ENCODE peak calls at places on chromosomes 1 and 21, in five cellular contexts. J is astrocyte, Z is HepG2, K is fibroblast of lung, E is GM23248. O is an unnamed sample.

GRCh38 chr1:183278736-183279591 is 92.9 kb downstream of the LAMC2 start:
- DNase-seq in J (peak), Z (no peak), K (peak), E (peak), O (no peak)

GRCh38 chr1:201715801-201716741 is 112.9 kb upstream of the IPO9 start:
- DNase-seq in J (no peak), Z (no peak), K (no peak), E (peak), O (no peak)

GRCh38 chr1:85628791-85629531 is 48.4 kb downstream of the CCN1 start:
- DNase-seq in J (peak), Z (peak), K (peak), E (peak), O (no peak)

GRCh38 chr1:173420330-173420806 is 56.8 kb upstream of the PRDX6 start:
- DNase-seq in J (peak), Z (peak), K (peak), E (peak), O (peak)

GRCh38 chr1:238950786-238951185 is 435.6 kb upstream of the CHRM3 start:
- DNase-seq in J (no peak), Z (no peak), K (no peak), E (no peak), O (peak)

GRCh38 chr1:93155335-93155734 is 24.9 kb downstream of the TMED5 start:
- DNase-seq in J (no peak), Z (no peak), K (peak), E (peak), O (no peak)

GRCh38 chr1:105544475-105544874 is 1512.0 kb upstream of the PRMT6 start:
- DNase-seq in J (no peak), Z (no peak), K (peak), E (peak), O (no peak)

GRCh38 chr1:174160109-174160473 is 771 bp downstream of the RABGAP1L start:
- DNase-seq in J (no peak), Z (peak), K (peak), E (peak), O (peak)

GRCh38 chr21:15850645-15851044 is 120.9 kb downstream of the USP25 start:
- DNase-seq in J (peak), Z (peak), K (peak), E (peak), O (no peak)

GRCh38 chr1:6489799-6490180 is 1.7 kb downstream of the PLEKHG5 start:
- DNase-seq in J (peak), Z (peak), K (peak), E (peak), O (peak)

GRCh38 chr1:29259802-29260441 is 23.6 kb downstream of the PTPRU start:
- DNase-seq in J (no peak), Z (no peak), K (peak), E (peak), O (no peak)

GRCh38 chr1:203033917-203034316 is 7.6 kb downstream of the PPFIA4 start:
- DNase-seq in J (no peak), Z (no peak), K (no peak), E (no peak), O (no peak)

GRCh38 chr1:151144474-151145157 is 1.8 kb downstream of the SEMA6C start:
- DNase-seq in J (no peak), Z (no peak), K (peak), E (peak), O (no peak)

GRCh38 chr1:95093296-95093695 is 20.5 kb upstream of the ALG14 start:
- DNase-seq in J (no peak), Z (no peak), K (no peak), E (no peak), O (no peak)

GRCh38 chr1:25896266-25896665 is 10.0 kb downstream of the STMN1 start:
- DNase-seq in J (peak), Z (no peak), K (peak), E (peak), O (no peak)
- H3K9ac ChIP-seq in J (peak), Z (no peak), K (no peak), E (peak), O (no peak)

GRCh38 chr1:54706419-54706818 is 9.2 kb upstream of the TTC4 start:
- DNase-seq in J (no peak), Z (no peak), K (no peak), E (no peak), O (no peak)

GRCh38 chr1:54708385-54708784 is 7.3 kb upstream of the TTC4 start:
- DNase-seq in J (no peak), Z (no peak), K (no peak), E (peak), O (no peak)

GRCh38 chr1:54711536-54711935 is 4.1 kb upstream of the TTC4 start:
- DNase-seq in J (no peak), Z (no peak), K (no peak), E (no peak), O (no peak)

GRCh38 chr1:54710841-54711240 is 4.8 kb upstream of the TTC4 start:
- DNase-seq in J (no peak), Z (no peak), K (no peak), E (no peak), O (no peak)

DNA sequence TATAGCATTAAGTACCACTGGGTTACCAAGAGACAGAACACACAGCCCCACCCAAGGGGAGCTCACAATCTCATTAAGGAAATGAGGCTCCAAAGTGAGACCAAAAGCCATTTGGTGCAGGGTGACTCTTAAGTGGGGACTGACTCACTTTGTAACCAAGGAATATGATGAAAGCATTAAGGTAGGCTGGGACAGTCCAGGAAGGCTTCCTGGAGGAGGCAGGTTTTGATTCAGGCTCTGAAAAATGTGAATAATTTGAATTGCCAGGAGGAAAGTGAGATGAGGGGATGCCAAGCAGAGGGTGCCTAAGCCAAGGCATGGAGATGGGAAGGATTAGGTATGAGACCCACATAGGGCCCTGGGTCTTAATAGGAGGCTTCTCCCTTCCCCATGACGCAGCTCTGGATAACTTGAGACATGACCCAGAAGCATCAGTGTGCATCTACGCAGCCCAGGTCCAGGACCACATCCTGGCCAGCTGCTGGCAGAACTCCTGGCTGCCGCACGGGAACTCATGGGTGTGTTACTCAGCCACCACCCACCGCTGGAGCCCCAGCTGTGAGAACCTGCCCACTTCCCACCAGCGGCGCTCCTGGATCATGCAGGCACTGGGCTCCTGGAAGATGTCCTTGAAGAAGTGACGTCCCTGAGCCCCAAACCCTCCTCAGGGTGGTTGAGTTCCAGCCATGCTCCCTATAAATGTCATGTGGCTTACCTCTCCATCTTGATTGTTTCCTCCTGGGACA is 5.9 kb upstream of the TTC4 start:
- DNase-seq in J (no peak), Z (no peak), K (no peak), E (peak), O (no peak)
- TF ChIP-seq EZH2 in J (no peak), Z (no peak), K (no peak), E (no peak), O (no peak)

GRCh38 chr21:45860493-45861155 is 120.9 kb upstream of the COL6A1 start:
- DNase-seq in J (no peak), Z (no peak), K (no peak), E (no peak), O (no peak)

GRCh38 chr21:45859041-45859761 is 122.4 kb upstream of the COL6A1 start:
- DNase-seq in J (no peak), Z (peak), K (no peak), E (no peak), O (no peak)

GRCh38 chr21:45858180-45858579 is 123.4 kb upstream of the COL6A1 start:
- DNase-seq in J (no peak), Z (no peak), K (no peak), E (no peak), O (no peak)

GRCh38 chr21:45861156-45861870 is 120.3 kb upstream of the COL6A1 start:
- DNase-seq in J (no peak), Z (no peak), K (no peak), E (no peak), O (no peak)

DNA sequence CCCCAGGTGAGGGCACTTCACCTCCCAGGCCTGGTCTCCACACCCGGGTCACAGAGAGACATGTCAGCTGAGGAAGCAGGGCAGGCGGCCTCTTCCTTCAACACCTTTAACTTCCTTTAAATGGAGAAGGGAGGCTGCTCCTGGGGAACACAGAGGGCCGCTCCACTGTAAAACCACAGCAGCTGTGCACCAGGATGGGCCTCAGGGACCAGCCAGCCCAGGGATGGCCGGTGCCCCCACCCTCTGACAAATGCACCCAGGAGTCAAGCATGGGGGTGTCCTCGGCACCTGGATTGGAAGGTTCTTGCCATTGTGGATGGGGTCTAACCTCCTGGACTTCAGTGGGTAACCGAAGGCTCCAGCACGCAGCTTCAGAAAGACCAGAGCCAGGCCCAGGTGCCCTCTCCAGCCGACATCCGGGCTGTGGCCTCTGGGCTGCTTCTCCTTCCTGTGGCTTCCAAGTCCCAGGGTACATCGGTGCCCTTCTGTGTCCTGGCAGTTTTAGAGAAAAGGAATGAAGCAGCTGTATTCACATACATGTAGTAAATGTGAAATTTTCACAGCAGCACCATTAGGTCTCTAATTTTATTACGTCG is 121.7 kb upstream of the COL6A1 start:
- DNase-seq in J (no peak), Z (no peak), K (no peak), E (no peak), O (no peak)
- H3K9ac ChIP-seq in J (no peak), Z (no peak), K (no peak), E (no peak), O (no peak)

GRCh38 chr1:31769720-31770390 is 5.7 kb upstream of the ADGRB2 start:
- DNase-seq in J (no peak), Z (no peak), K (no peak), E (no peak), O (no peak)

GRCh38 chr1:31773861-31774260 is 9.7 kb upstream of the ADGRB2 start:
- DNase-seq in J (no peak), Z (no peak), K (no peak), E (no peak), O (no peak)

GRCh38 chr1:31768939-31769704 is 5.0 kb upstream of the ADGRB2 start:
- DNase-seq in J (no peak), Z (no peak), K (no peak), E (no peak), O (no peak)

GRCh38 chr1:31772669-31773248 is 8.6 kb upstream of the ADGRB2 start:
- DNase-seq in J (no peak), Z (no peak), K (no peak), E (no peak), O (no peak)

GRCh38 chr1:31771891-31772668 is 7.9 kb upstream of the ADGRB2 start:
- DNase-seq in J (no peak), Z (no peak), K (no peak), E (peak), O (no peak)
- TF ChIP-seq EZH2 in J (peak), Z (no peak), K (peak), E (peak), O (no peak)

DNA sequence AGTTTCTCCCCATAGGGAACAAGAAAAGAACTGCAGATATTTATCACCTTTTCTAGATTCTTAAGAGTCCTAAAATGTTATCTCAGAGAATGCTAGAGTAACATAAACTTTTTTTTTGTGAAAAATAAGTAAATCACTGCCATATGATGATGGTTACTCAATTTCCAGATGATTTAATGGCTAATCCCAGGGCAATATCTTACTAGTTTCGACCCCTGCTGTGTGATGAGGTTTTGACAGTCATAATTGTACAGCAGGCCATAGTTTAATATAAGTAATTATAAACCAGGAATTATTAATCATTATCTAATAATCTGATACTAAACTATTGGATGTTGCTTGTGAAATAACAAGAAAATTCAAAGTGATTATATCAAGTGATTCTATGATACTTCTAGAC is 210.6 kb downstream of the HLX start:
- DNase-seq in J (no peak), Z (no peak), K (no peak), E (no peak), O (no peak)
- H3K9ac ChIP-seq in J (no peak), Z (no peak), K (no peak), E (no peak), O (no peak)

GRCh38 chr1:47417129-47418044 is 1.3 kb downstream of the FOXE3 start:
- DNase-seq in J (no peak), Z (no peak), K (no peak), E (no peak), O (no peak)

GRCh38 chr1:47418681-47419272 is 2.7 kb downstream of the FOXE3 start:
- DNase-seq in J (no peak), Z (no peak), K (no peak), E (no peak), O (no peak)

GRCh38 chr1:47415728-47416318 is at the start of gene FOXE3:
- DNase-seq in J (no peak), Z (no peak), K (no peak), E (no peak), O (no peak)

GRCh38 chr1:47418122-47418521 is 2.0 kb downstream of the FOXE3 start:
- DNase-seq in J (no peak), Z (no peak), K (no peak), E (no peak), O (no peak)

GRCh38 chr1:47416319-47417128 is 439 bp downstream of the FOXE3 start:
- DNase-seq in J (no peak), Z (no peak), K (no peak), E (peak), O (no peak)
- TF ChIP-seq EZH2 in J (peak), Z (no peak), K (peak), E (no peak), O (no peak)

O was measured in MM.1S.